ENCODE peak calls at places on chromosome 3, in seven cellular contexts. M is HL-60, L is A673, X is heart left ventricle, U is stomach, B is left lung, K is cardiac muscle cell. G is an unnamed sample.

GRCh38 chr3:156010829-156011228 is 109.5 kb upstream of the KCNAB1 start:
- DNase-seq in X (no peak), L (peak), U (no peak), M (no peak), K (peak), B (no peak), G (no peak)

GRCh38 chr3:51681453-51681852 is 10.4 kb downstream of the TEX264 start:
- DNase-seq in X (peak), L (no peak), M (peak), B (peak), U (peak), K (peak), G (no peak)

GRCh38 chr3:38108649-38109579 is 28.0 kb downstream of the ACAA1 start:
- DNase-seq in L (no peak), U (peak), B (no peak), X (no peak), M (peak), K (no peak), G (no peak)

GRCh38 chr3:55735976-55736375 is 248.9 kb upstream of the WNT5A start:
- DNase-seq in L (no peak), M (no peak), K (no peak), X (no peak), U (no peak), B (no peak), G (no peak)

GRCh38 chr3:165206454-165207266 is 10.5 kb upstream of the SLITRK3 start:
- DNase-seq in K (peak), M (peak), X (peak), U (peak), B (peak), L (peak), G (peak)

GRCh38 chr3:106510206-106510605 is 641.4 kb upstream of the CBLB start:
- DNase-seq in M (no peak), K (no peak), B (no peak), X (no peak), L (no peak), U (no peak), G (no peak)

GRCh38 chr3:166478356-166478755 is 641.1 kb upstream of the BCHE start:
- DNase-seq in U (no peak), K (no peak), M (no peak), X (no peak), L (no peak), B (no peak), G (no peak)

GRCh38 chr3:22938739-22939138 is 264.4 kb upstream of the UBE2E2 start:
- DNase-seq in L (no peak), X (no peak), M (no peak), K (no peak), B (no peak), U (no peak), G (no peak)

GRCh38 chr3:29759021-29759359 is 478.1 kb downstream of the RBMS3 start:
- DNase-seq in B (no peak), X (peak), L (no peak), K (peak), U (no peak), M (no peak), G (no peak)

GRCh38 chr3:62319570-62320243 is 53.6 kb downstream of the FEZF2 start:
- DNase-seq in K (no peak), M (no peak), X (no peak), B (no peak), U (no peak), L (no peak), G (no peak)

DNA sequence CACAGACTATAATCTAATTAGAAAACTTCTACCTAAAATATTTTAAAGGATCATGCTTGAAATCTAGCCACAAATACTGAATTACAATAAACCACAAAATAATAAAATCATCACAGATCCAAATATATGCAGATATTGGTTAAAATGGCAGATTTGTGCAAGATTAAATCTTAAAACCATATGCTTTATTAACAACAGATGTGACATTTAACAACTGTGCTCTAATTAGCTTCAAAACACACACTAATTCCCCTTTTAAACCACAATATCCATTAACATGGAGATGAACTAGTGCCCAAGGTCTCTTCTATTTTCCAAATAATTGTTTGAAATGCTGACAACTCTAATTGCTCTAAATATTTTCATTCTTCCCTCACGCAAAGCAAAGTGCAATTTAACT is 1530.3 kb downstream of the SI start:
- DNase-seq in M (no peak), K (no peak), B (no peak), X (no peak), L (no peak), U (no peak), G (no peak)
- H3K27ac ChIP-seq in M (no peak), K (no peak), B (no peak), X (no peak), L (no peak), U (no peak), G (no peak)

GRCh38 chr3:13647314-13648059 is 98.6 kb downstream of the FBLN2 start:
- DNase-seq in M (no peak), U (no peak), K (peak), B (no peak), L (peak), X (no peak), G (no peak)

GRCh38 chr3:13650210-13651056 is 101.5 kb downstream of the FBLN2 start:
- DNase-seq in M (peak), B (peak), U (peak), K (peak), X (peak), L (peak), G (peak)

GRCh38 chr3:13648060-13648743 is 99.3 kb downstream of the FBLN2 start:
- DNase-seq in L (peak), X (peak), B (peak), M (peak), U (peak), K (peak), G (peak)

GRCh38 chr3:13651057-13651400 is 102.1 kb downstream of the FBLN2 start:
- DNase-seq in L (no peak), B (no peak), U (no peak), K (no peak), M (no peak), X (no peak), G (no peak)

DNA sequence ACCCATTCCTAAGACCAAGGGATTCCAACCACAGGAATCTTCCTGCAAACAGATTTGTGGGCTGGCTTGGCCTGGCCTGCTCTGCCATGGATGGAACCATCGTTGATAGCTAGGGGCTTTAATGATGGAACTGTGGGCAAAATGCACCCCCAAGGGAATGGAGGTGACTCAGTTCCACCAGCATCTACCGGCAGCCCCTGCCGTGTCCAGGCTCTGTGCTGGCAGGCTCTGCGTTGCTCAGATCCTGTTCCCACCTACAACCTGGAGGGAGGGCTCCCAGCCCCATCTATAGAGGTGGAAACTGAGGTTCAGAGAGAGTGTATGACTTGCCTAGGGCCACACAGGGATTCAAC is 99.8 kb downstream of the FBLN2 start:
- DNase-seq in M (no peak), U (no peak), L (no peak), K (no peak), B (no peak), X (no peak), G (no peak)
- TF ChIP-seq CTCF in M (no peak), U (no peak), L (no peak), K (no peak), B (no peak), X (no peak), G (no peak)

GRCh38 chr3:64674591-64675076 is 13.2 kb downstream of the ADAMTS9 start:
- DNase-seq in L (no peak), B (no peak), M (no peak), K (peak), U (no peak), X (no peak), G (no peak)
- H3K4me3 ChIP-seq in L (no peak), B (no peak), M (no peak), K (no peak), U (no peak), X (no peak), G (no peak)

GRCh38 chr3:138081371-138082084 is 33.9 kb downstream of the DZIP1L start:
- DNase-seq in X (no peak), U (no peak), K (no peak), L (no peak), M (no peak), B (no peak), G (no peak)

GRCh38 chr3:138084196-138084595 is 31.2 kb downstream of the DZIP1L start:
- DNase-seq in X (no peak), M (no peak), U (no peak), B (no peak), L (no peak), K (no peak), G (no peak)

GRCh38 chr3:138082992-138083386 is 32.4 kb downstream of the DZIP1L start:
- DNase-seq in X (no peak), L (no peak), M (no peak), K (peak), B (no peak), U (no peak), G (no peak)

GRCh38 chr3:138079901-138080300 is 35.5 kb downstream of the DZIP1L start:
- DNase-seq in X (no peak), M (no peak), K (no peak), U (no peak), L (no peak), B (no peak), G (no peak)

GRCh38 chr3:138082085-138082991 is 33.1 kb downstream of the DZIP1L start:
- DNase-seq in X (no peak), K (peak), M (no peak), U (peak), L (peak), B (peak), G (no peak)
- H3K27ac ChIP-seq in X (peak), K (no peak), M (no peak), U (no peak), L (no peak), B (peak), G (no peak)

GRCh38 chr3:128011140-128011539 is 41.1 kb upstream of the SEC61A1 start:
- DNase-seq in B (peak), U (peak), L (peak), M (no peak), K (peak), X (no peak), G (no peak)
- TF ChIP-seq CTCF in B (no peak), U (peak), L (peak), M (no peak), K (peak), X (peak), G (no peak)

DNA sequence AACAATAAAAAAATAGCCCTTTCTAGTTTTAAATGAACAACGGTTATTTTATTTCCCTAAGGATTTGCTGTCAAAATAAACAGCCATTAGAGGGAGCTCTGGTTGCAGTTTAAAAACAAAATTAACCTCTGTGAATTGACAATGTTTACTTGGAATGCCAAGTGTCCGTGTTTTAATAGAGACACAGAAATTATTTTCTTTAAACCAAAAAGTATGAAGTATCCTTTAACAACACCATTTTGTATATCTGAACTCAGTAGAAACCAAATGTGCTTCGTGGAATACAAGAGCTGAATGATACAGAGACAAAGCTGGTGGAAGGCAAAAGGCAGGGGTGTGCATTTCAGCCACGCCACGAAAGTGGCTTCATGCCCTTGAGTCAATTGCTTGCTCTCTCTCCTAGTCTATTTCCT is 74.4 kb downstream of the MOBP start:
- DNase-seq in L (peak), K (peak), B (no peak), M (no peak), U (no peak), X (no peak), G (no peak)
- H3K4me3 ChIP-seq in L (no peak), K (no peak), B (no peak), M (no peak), U (no peak), X (no peak), G (peak)

GRCh38 chr3:197936819-197937384 is 13.1 kb upstream of the RPL35A start:
- DNase-seq in K (no peak), U (no peak), L (no peak), B (no peak), M (no peak), X (no peak), G (no peak)
- H3K27ac ChIP-seq in K (no peak), U (no peak), L (no peak), B (no peak), M (no peak), X (no peak), G (no peak)